ENCODE peak calls at places on chromosomes 13 and 19, in five cellular contexts. I is neuronal stem cell, J is IMR-90, V is mesendoderm, Y is H1. L is an unnamed sample. For H3K36me3, the result is how much of the 10 kb centered on the place peaks cover.

GRCh38 chr19:37691881-37692504 is 27.6 kb downstream of the ZNF607 start:
- DNase-seq in I (peak), J (peak), V (peak), Y (peak), L (peak)

GRCh38 chr19:40274585-40275544 is 10.3 kb downstream of the AKT2 start:
- DNase-seq in I (no peak), J (no peak), V (no peak), Y (no peak), L (no peak)

GRCh38 chr13:49357694-49358093 is 86.2 kb downstream of the CAB39L start:
- DNase-seq in I (no peak), J (peak), V (no peak), Y (no peak), L (peak)

GRCh38 chr19:37551123-37551993 is 43.2 kb downstream of the ZNF571 start:
- DNase-seq in I (no peak), J (peak), V (peak), Y (no peak), L (no peak)

GRCh38 chr19:13234518-13234917 is 84.3 kb downstream of the IER2 start:
- DNase-seq in I (no peak), J (no peak), V (peak), Y (peak), L (peak)

GRCh38 chr19:49676690-49677231 is 310 bp upstream of the PRMT1 start:
- DNase-seq in I (peak), J (peak), V (peak), Y (peak), L (peak)

GRCh38 chr13:49641810-49642291 is 13.5 kb downstream of the ARL11 start:
- DNase-seq in I (no peak), J (peak), V (peak), Y (no peak), L (peak)

GRCh38 chr13:47117268-47117667 is 220.4 kb upstream of the HTR2A start:
- DNase-seq in I (no peak), J (peak), V (no peak), Y (no peak), L (peak)

GRCh38 chr19:8005534-8006256 is at the start of gene ELAVL1:
- DNase-seq in I (peak), J (peak), V (peak), Y (peak), L (peak)

GRCh38 chr19:6246174-6247006 is 33.4 kb downstream of the MLLT1 start:
- DNase-seq in I (no peak), J (no peak), V (no peak), Y (no peak), L (no peak)

GRCh38 chr19:11324748-11325389 is 14.6 kb downstream of the RAB3D start:
- DNase-seq in I (no peak), J (no peak), V (no peak), Y (no peak), L (no peak)

GRCh38 chr13:51318876-51319275 is 20.6 kb upstream of the SERPINE3 start:
- DNase-seq in I (no peak), J (no peak), V (no peak), Y (no peak), L (no peak)

GRCh38 chr19:42634409-42635232 is 39.9 kb upstream of the CEACAM8 start:
- DNase-seq in I (no peak), J (peak), V (peak), Y (no peak), L (no peak)

GRCh38 chr13:26707122-26708006 is 53.2 kb downstream of the GPR12 start:
- DNase-seq in I (peak), J (peak), V (peak), Y (peak), L (peak)

GRCh38 chr13:30892966-30893365 is 13.1 kb upstream of the MEDAG start:
- DNase-seq in I (no peak), J (peak), V (peak), Y (no peak), L (peak)

GRCh38 chr13:75511226-75511625 is 26.4 kb downstream of the COMMD6 start:
- DNase-seq in I (no peak), J (no peak), V (no peak), Y (no peak), L (no peak)

GRCh38 chr19:10007811-10008211 is 2.5 kb downstream of the COL5A3 start:
- DNase-seq in I (no peak), J (peak), V (no peak), Y (no peak), L (peak)

GRCh38 chr13:39364797-39365468 is 238.1 kb downstream of the LHFPL6 start:
- DNase-seq in I (no peak), J (peak), V (peak), Y (no peak), L (peak)

GRCh38 chr13:110572778-110573118 is 11.2 kb upstream of the RAB20 start:
- DNase-seq in I (no peak), J (no peak), V (no peak), Y (no peak), L (no peak)

GRCh38 chr13:109481046-109481445 is 305.3 kb downstream of the IRS2 start:
- DNase-seq in I (no peak), J (peak), V (no peak), Y (no peak), L (peak)

GRCh38 chr19:547836-548720 is 4.2 kb downstream of the GZMM start:
- DNase-seq in I (no peak), J (no peak), V (no peak), Y (no peak), L (no peak)

GRCh38 chr13:43077906-43078305 is 54.5 kb downstream of the DNAJC15 start:
- DNase-seq in I (no peak), J (no peak), V (peak), Y (no peak), L (no peak)

GRCh38 chr13:97521726-97522125 is 87.8 kb downstream of the RAP2A start:
- DNase-seq in I (no peak), J (no peak), V (no peak), Y (no peak), L (no peak)

GRCh38 chr19:48239582-48240141 is 16.1 kb downstream of the CARD8 start:
- DNase-seq in I (no peak), J (peak), V (no peak), Y (no peak), L (no peak)

GRCh38 chr13:30373727-30374126 is 48.6 kb upstream of the UBE2L5 start:
- DNase-seq in I (no peak), J (no peak), V (no peak), Y (no peak), L (no peak)

GRCh38 chr19:34275705-34276104 is 21.4 kb downstream of the GARRE1 start:
- DNase-seq in I (no peak), J (no peak), V (no peak), Y (no peak), L (no peak)

GRCh38 chr13:110462091-110462490 is 99.4 kb downstream of the RAB20 start:
- DNase-seq in I (no peak), J (no peak), V (no peak), Y (no peak), L (no peak)

GRCh38 chr19:10317045-10317856 is 1.4 kb upstream of the FDX2 start:
- DNase-seq in I (no peak), J (no peak), V (no peak), Y (no peak), L (no peak)

GRCh38 chr19:42378225-42378929 is 11.7 kb downstream of the CNFN start:
- DNase-seq in I (no peak), J (no peak), V (no peak), Y (no peak), L (no peak)

GRCh38 chr19:16180611-16181010 is 4.6 kb upstream of the FAM32A start:
- DNase-seq in I (no peak), J (peak), V (peak), Y (no peak), L (peak)

GRCh38 chr13:25037057-25037813 is 58.7 kb upstream of the PABPC3 start:
- DNase-seq in I (peak), J (peak), V (peak), Y (no peak), L (peak)

GRCh38 chr13:79435549-79435948 is 29.5 kb upstream of the RBM26 start:
- DNase-seq in I (no peak), J (peak), V (no peak), Y (no peak), L (peak)

GRCh38 chr13:24159921-24160324 is 597 bp upstream of the SPATA13 start:
- DNase-seq in I (no peak), J (no peak), V (peak), Y (no peak), L (no peak)

GRCh38 chr13:70253834-70254233 is 145.6 kb upstream of the KLHL1 start:
- DNase-seq in I (no peak), J (no peak), V (no peak), Y (no peak), L (peak)

DNA sequence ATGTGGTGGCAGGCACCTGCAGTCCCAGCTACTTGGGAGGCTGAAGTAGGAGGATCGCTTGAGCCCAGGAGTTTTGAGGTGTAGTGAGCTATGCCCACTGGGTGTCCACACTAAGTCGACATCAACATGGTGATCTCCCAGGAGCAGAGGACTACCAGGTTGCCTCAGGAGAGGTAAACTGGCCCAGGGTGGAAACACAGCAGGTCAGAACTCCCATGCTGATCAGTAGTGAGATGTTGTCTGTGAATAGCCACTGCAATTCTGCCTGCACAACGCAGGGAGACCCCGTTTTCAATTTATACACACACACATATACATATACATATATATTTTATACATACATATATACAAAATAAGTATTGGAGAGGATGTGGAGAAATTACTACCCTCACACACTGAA is 2.1 kb upstream of the ZNF224 start:
- DNase-seq in I (no peak), J (no peak), V (no peak), Y (no peak), L (no peak)
- H3K23ac ChIP-seq in I (no peak), J (no peak), V (no peak), Y (no peak), L (no peak)

GRCh38 chr13:56332671-56333070 is 808.0 kb upstream of the PRR20A start:
- DNase-seq in I (no peak), J (no peak), V (no peak), Y (no peak), L (no peak)
- H3K36me3 ChIP-seq in I (under half), J (under half), V (under half), Y (under half), L (under half)

DNA sequence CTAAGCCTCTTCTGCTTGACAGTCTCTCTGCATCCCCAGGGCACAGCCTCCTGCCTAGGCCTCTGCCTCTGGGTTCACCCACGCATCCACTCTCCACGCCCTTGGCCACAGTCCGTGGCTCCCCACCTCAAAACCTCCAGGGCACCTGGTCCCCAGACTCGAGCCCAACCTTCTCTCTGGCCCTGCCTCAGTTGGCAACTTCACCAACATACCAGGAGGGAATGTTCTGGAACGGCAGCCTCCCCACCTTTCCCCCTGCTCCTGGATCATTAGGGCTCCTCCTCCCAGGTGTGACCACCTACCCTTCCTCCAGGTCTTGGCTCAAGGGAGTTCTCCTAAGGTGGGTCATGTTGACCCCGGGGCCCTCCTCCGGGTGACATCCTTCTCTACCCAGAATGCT is 69.1 kb downstream of the SOX1 start:
- DNase-seq in I (no peak), J (no peak), V (no peak), Y (no peak), L (no peak)
- H2BK15ac ChIP-seq in I (peak), J (no peak), V (no peak), Y (no peak), L (no peak)

GRCh38 chr13:28071424-28071823 is 29.0 kb downstream of the FLT3 start:
- DNase-seq in I (no peak), J (no peak), V (no peak), Y (no peak), L (no peak)

GRCh38 chr13:28077231-28077630 is 23.1 kb downstream of the FLT3 start:
- DNase-seq in I (no peak), J (no peak), V (peak), Y (no peak), L (no peak)
- H3K23ac ChIP-seq in I (no peak), J (no peak), V (no peak), Y (no peak), L (no peak)

GRCh38 chr13:37392389-37392788 is 206.2 kb downstream of the POSTN start:
- DNase-seq in I (no peak), J (no peak), V (no peak), Y (no peak), L (no peak)
- H3K36me3 ChIP-seq in I (under half), J (under half), V (under half), Y (under half), L (under half)

GRCh38 chr19:29610574-29611271 is 4.6 kb downstream of the POP4 start:
- DNase-seq in I (peak), J (peak), V (peak), Y (peak), L (peak)
- H2BK15ac ChIP-seq in I (no peak), J (no peak), V (no peak), Y (no peak), L (no peak)

GRCh38 chr13:90846956-90847355 is 500.5 kb upstream of the MIR17HG start:
- DNase-seq in I (no peak), J (no peak), V (no peak), Y (no peak), L (no peak)
- H3K23ac ChIP-seq in I (no peak), J (no peak), V (no peak), Y (no peak), L (no peak)

GRCh38 chr13:113608246-113608635 is 23.7 kb downstream of the TFDP1 start:
- DNase-seq in I (no peak), J (no peak), V (no peak), Y (no peak), L (no peak)
- H3K36me3 ChIP-seq in I (under half), J (under half), V (under half), Y (under half), L (half or more)

GRCh38 chr19:2422951-2423880 is 4.2 kb downstream of the TIMM13 start:
- DNase-seq in I (no peak), J (no peak), V (no peak), Y (no peak), L (no peak)

GRCh38 chr19:2417881-2418406 is 9.4 kb downstream of the TIMM13 start:
- DNase-seq in I (no peak), J (no peak), V (no peak), Y (no peak), L (no peak)

GRCh38 chr19:2419754-2420153 is 7.6 kb downstream of the TIMM13 start:
- DNase-seq in I (no peak), J (no peak), V (no peak), Y (no peak), L (no peak)

GRCh38 chr19:2421581-2422306 is 5.6 kb downstream of the TIMM13 start:
- DNase-seq in I (no peak), J (no peak), V (no peak), Y (no peak), L (no peak)

DNA sequence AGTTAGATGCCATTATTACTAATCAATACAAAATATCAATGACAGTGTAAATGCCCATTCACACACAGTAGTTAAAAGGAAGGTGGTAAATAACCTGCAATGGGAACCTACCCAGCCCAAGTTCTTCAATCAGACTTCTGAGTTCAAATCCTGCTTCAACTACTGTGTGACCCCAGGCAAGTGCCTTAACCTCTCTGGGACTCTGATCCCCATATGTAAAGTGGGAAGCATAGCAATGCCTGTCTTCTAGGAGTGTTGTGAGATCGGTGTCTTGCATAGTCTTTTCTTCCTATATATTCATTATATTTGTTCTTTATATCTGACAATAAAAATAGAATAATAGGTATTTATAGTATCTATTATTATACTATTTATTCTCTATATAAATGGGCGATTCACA is 6.9 kb downstream of the TIMM13 start:
- DNase-seq in I (no peak), J (no peak), V (no peak), Y (no peak), L (no peak)
- H2BK15ac ChIP-seq in I (no peak), J (no peak), V (no peak), Y (no peak), L (no peak)

GRCh38 chr13:112961457-112962369 is 7.3 kb upstream of the MCF2L start:
- DNase-seq in I (no peak), J (no peak), V (no peak), Y (no peak), L (no peak)
- H3K23ac ChIP-seq in I (peak), J (no peak), V (no peak), Y (no peak), L (no peak)